ENCODE peak calls at places on chromosome 9, in five cellular contexts. One of them, this sample, is unnamed.

GRCh38 chr9:16221822-16222547 is 648.5 kb downstream of the BNC2 start:
- DNase-seq in CD8-positive, alpha-beta T cell: no peak
- DNase-seq in T-helper 2 cell: no peak
- DNase-seq in T1000: no peak
- DNase-seq in amygdala: no peak
- DNase-seq in this sample: no peak

GRCh38 chr9:37037744-37038640 is 3.9 kb upstream of the PAX5 start:
- DNase-seq in CD8-positive, alpha-beta T cell: no peak
- DNase-seq in T-helper 2 cell: no peak
- DNase-seq in T1000: no peak
- DNase-seq in amygdala: no peak
- DNase-seq in this sample: no peak

GRCh38 chr9:93576296-93577044 is at the start of gene PHF2:
- DNase-seq in CD8-positive, alpha-beta T cell: peak
- DNase-seq in T-helper 2 cell: peak
- DNase-seq in T1000: no peak
- DNase-seq in amygdala: no peak
- DNase-seq in this sample: no peak

GRCh38 chr9:132288371-132288770 is 66.4 kb downstream of the SETX start:
- DNase-seq in CD8-positive, alpha-beta T cell: no peak
- DNase-seq in T-helper 2 cell: no peak
- DNase-seq in T1000: no peak
- DNase-seq in amygdala: no peak
- DNase-seq in this sample: no peak

GRCh38 chr9:28215921-28216320 is 642.6 kb upstream of the C9orf72 start:
- DNase-seq in CD8-positive, alpha-beta T cell: no peak
- DNase-seq in T-helper 2 cell: no peak
- DNase-seq in T1000: no peak
- DNase-seq in amygdala: no peak
- DNase-seq in this sample: no peak

GRCh38 chr9:134210511-134210907 is 46.1 kb upstream of the RNU6ATAC start:
- DNase-seq in CD8-positive, alpha-beta T cell: no peak
- DNase-seq in T-helper 2 cell: no peak
- DNase-seq in T1000: no peak
- DNase-seq in amygdala: no peak
- DNase-seq in this sample: no peak

GRCh38 chr9:110997847-110998246 is 40.4 kb downstream of the LPAR1 start:
- DNase-seq in CD8-positive, alpha-beta T cell: no peak
- DNase-seq in T-helper 2 cell: no peak
- DNase-seq in T1000: no peak
- DNase-seq in amygdala: no peak
- DNase-seq in this sample: no peak

GRCh38 chr9:96317335-96317980 is 15.5 kb upstream of the HSD17B3 start:
- DNase-seq in CD8-positive, alpha-beta T cell: peak
- DNase-seq in T-helper 2 cell: peak
- DNase-seq in T1000: no peak
- DNase-seq in amygdala: peak
- DNase-seq in this sample: no peak

GRCh38 chr9:81292056-81292805 is 397.1 kb downstream of the TLE1 start:
- DNase-seq in CD8-positive, alpha-beta T cell: no peak
- DNase-seq in T-helper 2 cell: no peak
- DNase-seq in T1000: no peak
- DNase-seq in amygdala: no peak
- DNase-seq in this sample: no peak

GRCh38 chr9:111825468-111826145 is 30.9 kb upstream of the SHOC1 start:
- DNase-seq in CD8-positive, alpha-beta T cell: no peak
- DNase-seq in T-helper 2 cell: no peak
- DNase-seq in T1000: no peak
- DNase-seq in amygdala: no peak
- DNase-seq in this sample: no peak

GRCh38 chr9:3698531-3698930 is 172.7 kb upstream of the RFX3 start:
- DNase-seq in CD8-positive, alpha-beta T cell: no peak
- DNase-seq in T-helper 2 cell: no peak
- DNase-seq in T1000: no peak
- DNase-seq in amygdala: no peak
- DNase-seq in this sample: no peak

GRCh38 chr9:98121096-98121495 is 2.1 kb upstream of the TRIM14 start:
- DNase-seq in CD8-positive, alpha-beta T cell: no peak
- DNase-seq in T-helper 2 cell: no peak
- DNase-seq in T1000: no peak
- DNase-seq in amygdala: no peak
- DNase-seq in this sample: no peak

GRCh38 chr9:133396952-133397351 is 20.8 kb downstream of the STKLD1 start:
- DNase-seq in CD8-positive, alpha-beta T cell: no peak
- DNase-seq in T-helper 2 cell: no peak
- DNase-seq in T1000: no peak
- DNase-seq in amygdala: no peak
- DNase-seq in this sample: no peak

GRCh38 chr9:110797611-110798010 is 129.0 kb downstream of the MUSK start:
- DNase-seq in CD8-positive, alpha-beta T cell: no peak
- DNase-seq in T-helper 2 cell: no peak
- DNase-seq in T1000: no peak
- DNase-seq in amygdala: no peak
- DNase-seq in this sample: no peak

GRCh38 chr9:31715250-31715649 is 669.2 kb upstream of the ACO1 start:
- DNase-seq in CD8-positive, alpha-beta T cell: no peak
- DNase-seq in T-helper 2 cell: no peak
- DNase-seq in T1000: no peak
- DNase-seq in amygdala: no peak
- DNase-seq in this sample: no peak

GRCh38 chr9:127686461-127687393 is 20.1 kb upstream of the CFAP157 start:
- DNase-seq in CD8-positive, alpha-beta T cell: no peak
- DNase-seq in T-helper 2 cell: no peak
- DNase-seq in T1000: no peak
- DNase-seq in amygdala: no peak
- DNase-seq in this sample: no peak

GRCh38 chr9:70639853-70640814 is 225.7 kb upstream of the KLF9 start:
- DNase-seq in CD8-positive, alpha-beta T cell: no peak
- DNase-seq in T-helper 2 cell: peak
- DNase-seq in T1000: no peak
- DNase-seq in amygdala: no peak
- DNase-seq in this sample: no peak

GRCh38 chr9:133881671-133882381 is 110.3 kb downstream of the VAV2 start:
- DNase-seq in CD8-positive, alpha-beta T cell: no peak
- DNase-seq in T-helper 2 cell: no peak
- DNase-seq in T1000: no peak
- DNase-seq in amygdala: no peak
- DNase-seq in this sample: no peak

GRCh38 chr9:15696979-15697378 is 144.1 kb downstream of the CCDC171 start:
- DNase-seq in CD8-positive, alpha-beta T cell: no peak
- DNase-seq in T-helper 2 cell: no peak
- DNase-seq in T1000: no peak
- DNase-seq in amygdala: no peak
- DNase-seq in this sample: no peak

GRCh38 chr9:126626117-126627022 is 12.6 kb downstream of the LMX1B start:
- DNase-seq in CD8-positive, alpha-beta T cell: no peak
- DNase-seq in T-helper 2 cell: peak
- DNase-seq in T1000: no peak
- DNase-seq in amygdala: no peak
- DNase-seq in this sample: no peak

GRCh38 chr9:132042324-132042723 is 37.3 kb downstream of the MED27 start:
- DNase-seq in CD8-positive, alpha-beta T cell: no peak
- DNase-seq in T-helper 2 cell: no peak
- DNase-seq in T1000: peak
- DNase-seq in amygdala: no peak
- DNase-seq in this sample: no peak

GRCh38 chr9:4887556-4887955 is 94.8 kb downstream of the RCL1 start:
- DNase-seq in CD8-positive, alpha-beta T cell: no peak
- DNase-seq in T-helper 2 cell: no peak
- DNase-seq in T1000: no peak
- DNase-seq in amygdala: no peak
- DNase-seq in this sample: no peak

GRCh38 chr9:128689293-128689770 is 310 bp downstream of the SET start:
- DNase-seq in CD8-positive, alpha-beta T cell: peak
- DNase-seq in T-helper 2 cell: no peak
- DNase-seq in T1000: no peak
- DNase-seq in amygdala: peak
- DNase-seq in this sample: peak

GRCh38 chr9:93097496-93098205 is 1.6 kb downstream of the CARD19 start:
- DNase-seq in CD8-positive, alpha-beta T cell: no peak
- DNase-seq in T-helper 2 cell: no peak
- DNase-seq in T1000: no peak
- DNase-seq in amygdala: no peak
- DNase-seq in this sample: no peak

GRCh38 chr9:112487799-112488345 is 1.2 kb downstream of the KIAA1958 start:
- DNase-seq in CD8-positive, alpha-beta T cell: no peak
- DNase-seq in T-helper 2 cell: no peak
- DNase-seq in T1000: no peak
- DNase-seq in amygdala: no peak
- DNase-seq in this sample: no peak

GRCh38 chr9:70760228-70760627 is 345.8 kb upstream of the KLF9 start:
- DNase-seq in CD8-positive, alpha-beta T cell: no peak
- DNase-seq in T-helper 2 cell: no peak
- DNase-seq in T1000: no peak
- DNase-seq in amygdala: no peak
- DNase-seq in this sample: no peak

GRCh38 chr9:81266674-81267073 is 422.7 kb downstream of the TLE1 start:
- DNase-seq in CD8-positive, alpha-beta T cell: no peak
- DNase-seq in T-helper 2 cell: no peak
- DNase-seq in T1000: no peak
- DNase-seq in amygdala: no peak
- DNase-seq in this sample: no peak

GRCh38 chr9:135241381-135242380 is 154.2 kb downstream of the OLFM1 start:
- DNase-seq in CD8-positive, alpha-beta T cell: no peak
- DNase-seq in T-helper 2 cell: no peak
- DNase-seq in T1000: no peak
- DNase-seq in amygdala: no peak
- DNase-seq in this sample: no peak

GRCh38 chr9:126502417-126503332 is 111.1 kb upstream of the LMX1B start:
- DNase-seq in CD8-positive, alpha-beta T cell: no peak
- DNase-seq in T-helper 2 cell: no peak
- DNase-seq in T1000: no peak
- DNase-seq in amygdala: no peak
- DNase-seq in this sample: no peak

GRCh38 chr9:137761032-137761431 is 116.5 kb upstream of the CACNA1B start:
- DNase-seq in CD8-positive, alpha-beta T cell: no peak
- DNase-seq in T-helper 2 cell: peak
- DNase-seq in T1000: no peak
- DNase-seq in amygdala: no peak
- DNase-seq in this sample: no peak

GRCh38 chr9:127112683-127113539 is 9.5 kb downstream of the ANGPTL2 start:
- DNase-seq in CD8-positive, alpha-beta T cell: no peak
- DNase-seq in T-helper 2 cell: no peak
- DNase-seq in T1000: no peak
- DNase-seq in amygdala: no peak
- DNase-seq in this sample: no peak

GRCh38 chr9:137307255-137308101 is 5.4 kb upstream of the NRARP start:
- DNase-seq in CD8-positive, alpha-beta T cell: no peak
- DNase-seq in T-helper 2 cell: no peak
- DNase-seq in T1000: no peak
- DNase-seq in amygdala: no peak
- DNase-seq in this sample: no peak